ENCODE peak calls at places on chromosomes 7 and 10, in ten cellular contexts. One of them, this sample, is unnamed.
A peak's percentile ranks its signal among the peaks of the same experiment; 100 is the strongest.

GRCh38 chr10:12194752-12195271 is 879 bp downstream of the NUDT5 start:
- DNase-seq in AG10803: peak; percentile 37
- DNase-seq in A549: no peak
- DNase-seq in BE2C: peak; percentile 14
- DNase-seq in tibial artery: peak; percentile 71
- DNase-seq in cardiac fibroblast: peak; percentile 58
- DNase-seq in left ventricle myocardium inferior: peak; percentile 38
- DNase-seq in suprapubic skin: peak; percentile 66
- DNase-seq in NB4: peak; percentile 51
- DNase-seq in astrocyte of the cerebellum: no peak
- DNase-seq in this sample: peak; percentile 45

GRCh38 chr10:114212153-114212552 is 26.9 kb upstream of the VWA2 start:
- DNase-seq in astrocyte of the cerebellum: no peak
- DNase-seq in cardiac fibroblast: no peak
- DNase-seq in tibial artery: no peak
- DNase-seq in suprapubic skin: no peak
- DNase-seq in A549: no peak
- DNase-seq in NB4: no peak
- DNase-seq in AG10803: no peak
- DNase-seq in BE2C: no peak
- DNase-seq in left ventricle myocardium inferior: no peak
- DNase-seq in this sample: no peak

GRCh38 chr10:87547734-87548311 is 43.1 kb downstream of the MINPP1 start:
- DNase-seq in cardiac fibroblast: peak; percentile 89
- DNase-seq in tibial artery: no peak
- DNase-seq in A549: no peak
- DNase-seq in suprapubic skin: no peak
- DNase-seq in left ventricle myocardium inferior: no peak
- DNase-seq in AG10803: peak; percentile 74
- DNase-seq in astrocyte of the cerebellum: no peak
- DNase-seq in BE2C: no peak
- DNase-seq in NB4: peak; percentile 30
- DNase-seq in this sample: peak; percentile 88

GRCh38 chr7:148503900-148504487 is 86.6 kb upstream of the C7orf33 start:
- DNase-seq in AG10803: peak; percentile 36
- DNase-seq in left ventricle myocardium inferior: no peak
- DNase-seq in A549: peak; percentile 16
- DNase-seq in suprapubic skin: no peak
- DNase-seq in tibial artery: no peak
- DNase-seq in NB4: peak; percentile 53
- DNase-seq in astrocyte of the cerebellum: peak; percentile 24
- DNase-seq in BE2C: no peak
- DNase-seq in cardiac fibroblast: peak; percentile 66
- DNase-seq in this sample: peak; percentile 68

GRCh38 chr7:97401398-97401797 is 283.9 kb downstream of the SDHAF3 start:
- DNase-seq in A549: no peak
- DNase-seq in left ventricle myocardium inferior: no peak
- DNase-seq in tibial artery: no peak
- DNase-seq in NB4: no peak
- DNase-seq in AG10803: no peak
- DNase-seq in cardiac fibroblast: peak; percentile 17
- DNase-seq in astrocyte of the cerebellum: no peak
- DNase-seq in BE2C: no peak
- DNase-seq in suprapubic skin: no peak
- DNase-seq in this sample: peak; percentile 52

GRCh38 chr7:22364023-22364422 is 7.1 kb upstream of the RAPGEF5 start:
- DNase-seq in suprapubic skin: no peak
- DNase-seq in astrocyte of the cerebellum: no peak
- DNase-seq in left ventricle myocardium inferior: no peak
- DNase-seq in cardiac fibroblast: no peak
- DNase-seq in A549: no peak
- DNase-seq in NB4: no peak
- DNase-seq in BE2C: no peak
- DNase-seq in tibial artery: no peak
- DNase-seq in AG10803: no peak
- DNase-seq in this sample: no peak

GRCh38 chr7:139918488-139918887 is 89.4 kb downstream of the TBXAS1 start:
- DNase-seq in suprapubic skin: no peak
- DNase-seq in tibial artery: peak; percentile 46
- DNase-seq in left ventricle myocardium inferior: peak; percentile 29
- DNase-seq in NB4: no peak
- DNase-seq in astrocyte of the cerebellum: no peak
- DNase-seq in BE2C: no peak
- DNase-seq in cardiac fibroblast: no peak
- DNase-seq in A549: no peak
- DNase-seq in AG10803: no peak
- DNase-seq in this sample: peak; percentile 56

GRCh38 chr10:95384011-95384704 is 93.4 kb upstream of the PDLIM1 start:
- DNase-seq in cardiac fibroblast: no peak
- DNase-seq in NB4: no peak
- DNase-seq in astrocyte of the cerebellum: no peak
- DNase-seq in BE2C: no peak
- DNase-seq in A549: no peak
- DNase-seq in AG10803: no peak
- DNase-seq in tibial artery: no peak
- DNase-seq in left ventricle myocardium inferior: no peak
- DNase-seq in suprapubic skin: no peak
- DNase-seq in this sample: no peak

GRCh38 chr10:44479306-44479705 is 94.4 kb upstream of the CXCL12 start:
- DNase-seq in astrocyte of the cerebellum: no peak
- DNase-seq in suprapubic skin: no peak
- DNase-seq in NB4: peak; percentile 38
- DNase-seq in cardiac fibroblast: no peak
- DNase-seq in tibial artery: no peak
- DNase-seq in AG10803: no peak
- DNase-seq in BE2C: no peak
- DNase-seq in A549: no peak
- DNase-seq in left ventricle myocardium inferior: no peak
- DNase-seq in this sample: peak; percentile 54

GRCh38 chr7:50149364-50149763 is 56.3 kb upstream of the ZPBP start:
- DNase-seq in tibial artery: no peak
- DNase-seq in A549: no peak
- DNase-seq in NB4: no peak
- DNase-seq in suprapubic skin: no peak
- DNase-seq in left ventricle myocardium inferior: no peak
- DNase-seq in astrocyte of the cerebellum: no peak
- DNase-seq in cardiac fibroblast: no peak
- DNase-seq in BE2C: no peak
- DNase-seq in AG10803: no peak
- DNase-seq in this sample: no peak

GRCh38 chr7:152052772-152053171 is 27.3 kb downstream of the GALNT11 start:
- DNase-seq in BE2C: no peak
- DNase-seq in astrocyte of the cerebellum: no peak
- DNase-seq in A549: no peak
- DNase-seq in cardiac fibroblast: no peak
- DNase-seq in AG10803: no peak
- DNase-seq in tibial artery: no peak
- DNase-seq in left ventricle myocardium inferior: no peak
- DNase-seq in suprapubic skin: no peak
- DNase-seq in NB4: no peak
- DNase-seq in this sample: no peak

GRCh38 chr10:104337985-104338735 is at the start of gene ITPRIP:
- DNase-seq in A549: peak; percentile 81
- DNase-seq in tibial artery: peak; percentile 88
- DNase-seq in cardiac fibroblast: peak; percentile 95
- DNase-seq in BE2C: peak; percentile 32
- DNase-seq in NB4: peak; percentile 91
- DNase-seq in left ventricle myocardium inferior: peak; percentile 74
- DNase-seq in suprapubic skin: no peak
- DNase-seq in AG10803: peak; percentile 86
- DNase-seq in astrocyte of the cerebellum: no peak
- DNase-seq in this sample: peak; percentile 93

GRCh38 chr10:119735451-119735850 is 9.6 kb downstream of the INPP5F start:
- DNase-seq in NB4: no peak
- DNase-seq in cardiac fibroblast: no peak
- DNase-seq in left ventricle myocardium inferior: no peak
- DNase-seq in tibial artery: no peak
- DNase-seq in BE2C: no peak
- DNase-seq in AG10803: no peak
- DNase-seq in astrocyte of the cerebellum: no peak
- DNase-seq in A549: no peak
- DNase-seq in suprapubic skin: no peak
- DNase-seq in this sample: no peak

GRCh38 chr10:52436664-52437063 is 122.6 kb downstream of the DKK1 start:
- DNase-seq in tibial artery: no peak
- DNase-seq in A549: no peak
- DNase-seq in suprapubic skin: no peak
- DNase-seq in BE2C: no peak
- DNase-seq in NB4: no peak
- DNase-seq in cardiac fibroblast: no peak
- DNase-seq in left ventricle myocardium inferior: no peak
- DNase-seq in AG10803: peak; percentile 57
- DNase-seq in astrocyte of the cerebellum: no peak
- DNase-seq in this sample: no peak

GRCh38 chr10:20990604-20991003 is 93.5 kb upstream of the NEBL start:
- DNase-seq in BE2C: no peak
- DNase-seq in left ventricle myocardium inferior: no peak
- DNase-seq in tibial artery: no peak
- DNase-seq in NB4: no peak
- DNase-seq in AG10803: peak; percentile 20
- DNase-seq in astrocyte of the cerebellum: no peak
- DNase-seq in suprapubic skin: no peak
- DNase-seq in cardiac fibroblast: peak; percentile 72
- DNase-seq in A549: no peak
- DNase-seq in this sample: peak; percentile 48

GRCh38 chr7:98772242-98772603 is 97.6 kb downstream of the TMEM130 start:
- DNase-seq in suprapubic skin: no peak
- DNase-seq in cardiac fibroblast: no peak
- DNase-seq in BE2C: no peak
- DNase-seq in A549: no peak
- DNase-seq in left ventricle myocardium inferior: no peak
- DNase-seq in tibial artery: no peak
- DNase-seq in NB4: no peak
- DNase-seq in AG10803: no peak
- DNase-seq in astrocyte of the cerebellum: no peak
- DNase-seq in this sample: no peak

GRCh38 chr7:98777051-98777450 is 92.8 kb downstream of the TMEM130 start:
- DNase-seq in astrocyte of the cerebellum: no peak
- DNase-seq in NB4: no peak
- DNase-seq in left ventricle myocardium inferior: no peak
- DNase-seq in tibial artery: no peak
- DNase-seq in cardiac fibroblast: no peak
- DNase-seq in suprapubic skin: no peak
- DNase-seq in AG10803: no peak
- DNase-seq in A549: no peak
- DNase-seq in BE2C: no peak
- DNase-seq in this sample: no peak

GRCh38 chr7:98774893-98775292 is 94.9 kb downstream of the TMEM130 start:
- DNase-seq in astrocyte of the cerebellum: no peak
- DNase-seq in A549: no peak
- DNase-seq in NB4: no peak
- DNase-seq in AG10803: no peak
- DNase-seq in left ventricle myocardium inferior: no peak
- DNase-seq in cardiac fibroblast: no peak
- DNase-seq in BE2C: no peak
- DNase-seq in tibial artery: no peak
- DNase-seq in suprapubic skin: no peak
- DNase-seq in this sample: no peak

DNA sequence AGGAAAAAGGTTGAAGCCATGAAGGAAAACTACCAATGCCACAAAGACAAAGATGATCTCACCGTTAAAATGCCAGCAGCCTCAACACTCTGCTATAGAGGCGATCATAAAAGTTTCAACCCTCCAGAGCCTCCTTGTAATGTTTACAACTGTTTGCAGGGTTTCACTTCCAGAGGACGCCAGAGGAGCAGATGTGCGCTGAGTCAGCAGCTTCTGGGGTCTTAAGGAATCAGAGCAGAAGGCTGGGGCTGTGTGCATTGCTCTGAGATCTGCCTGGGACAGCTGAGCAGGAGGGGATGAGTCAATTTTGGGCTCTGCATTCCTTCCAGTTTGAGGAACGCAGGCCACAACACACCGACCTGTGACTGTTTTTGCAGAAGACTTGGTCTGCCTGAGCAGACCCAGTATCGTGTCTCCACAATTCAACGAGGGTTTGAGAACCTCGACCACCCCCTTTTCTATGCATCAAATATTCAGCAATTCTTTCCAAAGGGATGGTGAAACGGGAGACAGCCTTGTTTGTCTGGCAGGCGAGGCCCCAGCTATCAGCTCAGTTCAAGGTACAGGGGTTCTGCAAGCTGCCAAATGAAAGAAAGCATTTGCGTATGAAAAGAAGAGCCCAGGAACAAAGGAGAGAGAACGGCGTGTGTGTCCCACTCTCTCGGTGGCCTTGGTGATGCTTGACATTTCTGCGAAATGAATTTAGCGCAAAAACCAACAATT is 98.1 kb downstream of the TMEM130 start:
- DNase-seq in suprapubic skin: no peak
- DNase-seq in AG10803: peak; percentile 89
- DNase-seq in left ventricle myocardium inferior: peak; percentile 23
- DNase-seq in NB4: peak; percentile 33
- DNase-seq in cardiac fibroblast: peak; percentile 60
- DNase-seq in tibial artery: peak; percentile 48
- DNase-seq in BE2C: no peak
- DNase-seq in astrocyte of the cerebellum: peak; percentile 44
- DNase-seq in A549: no peak
- DNase-seq in this sample: peak; percentile 20
- H3K4me3 ChIP-seq in suprapubic skin: no peak overlapping the region
- H3K4me3 ChIP-seq in AG10803: no peak overlapping the region
- H3K4me3 ChIP-seq in left ventricle myocardium inferior: no peak overlapping the region
- H3K4me3 ChIP-seq in NB4: no peak overlapping the region
- H3K4me3 ChIP-seq in cardiac fibroblast: no peak overlapping the region
- H3K4me3 ChIP-seq in tibial artery: no peak overlapping the region
- H3K4me3 ChIP-seq in BE2C: no peak overlapping the region
- H3K4me3 ChIP-seq in astrocyte of the cerebellum: no peak overlapping the region
- H3K4me3 ChIP-seq in A549: no peak overlapping the region
- H3K4me3 ChIP-seq in this sample: no peak overlapping the region

GRCh38 chr10:13758302-13758701 is 171.5 kb downstream of the PRPF18 start:
- DNase-seq in astrocyte of the cerebellum: no peak
- DNase-seq in NB4: no peak
- DNase-seq in BE2C: no peak
- DNase-seq in tibial artery: no peak
- DNase-seq in cardiac fibroblast: peak; percentile 56
- DNase-seq in left ventricle myocardium inferior: no peak
- DNase-seq in suprapubic skin: no peak
- DNase-seq in AG10803: peak; percentile 41
- DNase-seq in A549: no peak
- DNase-seq in this sample: peak; percentile 62
- TF ChIP-seq CTCF in astrocyte of the cerebellum: no peak
- TF ChIP-seq CTCF in NB4: no peak
- TF ChIP-seq CTCF in BE2C: no peak
- TF ChIP-seq CTCF in tibial artery: no peak
- TF ChIP-seq CTCF in cardiac fibroblast: no peak
- TF ChIP-seq CTCF in left ventricle myocardium inferior: no peak
- TF ChIP-seq CTCF in suprapubic skin: no peak
- TF ChIP-seq CTCF in AG10803: no peak
- TF ChIP-seq CTCF in A549: no peak
- TF ChIP-seq CTCF in this sample: no peak

GRCh38 chr7:65731129-65731528 is 141.7 kb upstream of the VKORC1L1 start:
- DNase-seq in A549: no peak
- DNase-seq in tibial artery: no peak
- DNase-seq in left ventricle myocardium inferior: no peak
- DNase-seq in AG10803: no peak
- DNase-seq in suprapubic skin: no peak
- DNase-seq in cardiac fibroblast: no peak
- DNase-seq in NB4: no peak
- DNase-seq in BE2C: no peak
- DNase-seq in astrocyte of the cerebellum: no peak
- DNase-seq in this sample: no peak
- H3K4me3 ChIP-seq in A549: no peak overlapping the region
- H3K4me3 ChIP-seq in tibial artery: no peak overlapping the region
- H3K4me3 ChIP-seq in left ventricle myocardium inferior: peak overlapping the region; percentile 57
- H3K4me3 ChIP-seq in AG10803: no peak overlapping the region
- H3K4me3 ChIP-seq in suprapubic skin: peak overlapping the region; percentile 49
- H3K4me3 ChIP-seq in cardiac fibroblast: no peak overlapping the region
- H3K4me3 ChIP-seq in NB4: no peak overlapping the region
- H3K4me3 ChIP-seq in BE2C: peak overlapping the region; percentile 51
- H3K4me3 ChIP-seq in astrocyte of the cerebellum: peak overlapping the region; percentile 31
- H3K4me3 ChIP-seq in this sample: no peak overlapping the region

GRCh38 chr10:79129361-79129997 is 60.7 kb downstream of the ZMIZ1 start:
- DNase-seq in BE2C: peak; percentile 80
- DNase-seq in NB4: peak; percentile 81
- DNase-seq in AG10803: no peak
- DNase-seq in tibial artery: no peak
- DNase-seq in cardiac fibroblast: peak; percentile 38
- DNase-seq in left ventricle myocardium inferior: no peak
- DNase-seq in suprapubic skin: no peak
- DNase-seq in astrocyte of the cerebellum: no peak
- DNase-seq in A549: peak; percentile 63
- DNase-seq in this sample: no peak
- TF ChIP-seq CTCF in BE2C: peak; percentile 37
- TF ChIP-seq CTCF in NB4: peak; percentile 15
- TF ChIP-seq CTCF in AG10803: peak; percentile 15
- TF ChIP-seq CTCF in tibial artery: no peak
- TF ChIP-seq CTCF in cardiac fibroblast: no peak
- TF ChIP-seq CTCF in left ventricle myocardium inferior: no peak
- TF ChIP-seq CTCF in suprapubic skin: no peak
- TF ChIP-seq CTCF in astrocyte of the cerebellum: peak; percentile 8
- TF ChIP-seq CTCF in A549: no peak
- TF ChIP-seq CTCF in this sample: peak; percentile 4

This sample was measured in fibroblast of pulmonary artery.